ENCODE peak calls at places on chromosomes 6 and 20, in six cellular contexts. One of them, this sample, is unnamed.

GRCh38 chr6:39850897-39851296 is 58.7 kb downstream of the DAAM2 start:
- DNase-seq in A549: no peak
- DNase-seq in GM12878: peak
- DNase-seq in HepG2: no peak
- DNase-seq in IMR-90: peak
- DNase-seq in K562: no peak
- DNase-seq in this sample: no peak

GRCh38 chr6:138105446-138105845 is 1.8 kb downstream of the PERP start:
- DNase-seq in A549: peak
- DNase-seq in GM12878: no peak
- DNase-seq in HepG2: peak
- DNase-seq in IMR-90: no peak
- DNase-seq in K562: no peak
- DNase-seq in this sample: no peak

GRCh38 chr6:90074161-90074560 is 179.9 kb downstream of the GJA10 start:
- DNase-seq in A549: no peak
- DNase-seq in GM12878: no peak
- DNase-seq in HepG2: peak
- DNase-seq in IMR-90: peak
- DNase-seq in K562: no peak
- DNase-seq in this sample: no peak

GRCh38 chr20:47719211-47719610 is 66.1 kb downstream of the SULF2 start:
- DNase-seq in A549: no peak
- DNase-seq in GM12878: no peak
- DNase-seq in HepG2: no peak
- DNase-seq in IMR-90: no peak
- DNase-seq in K562: no peak
- DNase-seq in this sample: no peak

GRCh38 chr6:33622456-33623431 is 1.6 kb downstream of the ITPR3 start:
- DNase-seq in A549: no peak
- DNase-seq in GM12878: peak
- DNase-seq in HepG2: no peak
- DNase-seq in IMR-90: no peak
- DNase-seq in K562: peak
- DNase-seq in this sample: no peak

GRCh38 chr6:29743568-29743967 is 20.3 kb downstream of the HLA-F start:
- DNase-seq in A549: no peak
- DNase-seq in GM12878: no peak
- DNase-seq in HepG2: no peak
- DNase-seq in IMR-90: no peak
- DNase-seq in K562: no peak
- DNase-seq in this sample: no peak

GRCh38 chr6:64736421-64736950 is 970.5 kb downstream of the EYS start:
- DNase-seq in A549: no peak
- DNase-seq in GM12878: no peak
- DNase-seq in HepG2: no peak
- DNase-seq in IMR-90: no peak
- DNase-seq in K562: no peak
- DNase-seq in this sample: no peak

GRCh38 chr6:126033696-126034095 is 47.4 kb downstream of the TRMT11 start:
- DNase-seq in A549: peak
- DNase-seq in GM12878: no peak
- DNase-seq in HepG2: peak
- DNase-seq in IMR-90: peak
- DNase-seq in K562: peak
- DNase-seq in this sample: peak

DNA sequence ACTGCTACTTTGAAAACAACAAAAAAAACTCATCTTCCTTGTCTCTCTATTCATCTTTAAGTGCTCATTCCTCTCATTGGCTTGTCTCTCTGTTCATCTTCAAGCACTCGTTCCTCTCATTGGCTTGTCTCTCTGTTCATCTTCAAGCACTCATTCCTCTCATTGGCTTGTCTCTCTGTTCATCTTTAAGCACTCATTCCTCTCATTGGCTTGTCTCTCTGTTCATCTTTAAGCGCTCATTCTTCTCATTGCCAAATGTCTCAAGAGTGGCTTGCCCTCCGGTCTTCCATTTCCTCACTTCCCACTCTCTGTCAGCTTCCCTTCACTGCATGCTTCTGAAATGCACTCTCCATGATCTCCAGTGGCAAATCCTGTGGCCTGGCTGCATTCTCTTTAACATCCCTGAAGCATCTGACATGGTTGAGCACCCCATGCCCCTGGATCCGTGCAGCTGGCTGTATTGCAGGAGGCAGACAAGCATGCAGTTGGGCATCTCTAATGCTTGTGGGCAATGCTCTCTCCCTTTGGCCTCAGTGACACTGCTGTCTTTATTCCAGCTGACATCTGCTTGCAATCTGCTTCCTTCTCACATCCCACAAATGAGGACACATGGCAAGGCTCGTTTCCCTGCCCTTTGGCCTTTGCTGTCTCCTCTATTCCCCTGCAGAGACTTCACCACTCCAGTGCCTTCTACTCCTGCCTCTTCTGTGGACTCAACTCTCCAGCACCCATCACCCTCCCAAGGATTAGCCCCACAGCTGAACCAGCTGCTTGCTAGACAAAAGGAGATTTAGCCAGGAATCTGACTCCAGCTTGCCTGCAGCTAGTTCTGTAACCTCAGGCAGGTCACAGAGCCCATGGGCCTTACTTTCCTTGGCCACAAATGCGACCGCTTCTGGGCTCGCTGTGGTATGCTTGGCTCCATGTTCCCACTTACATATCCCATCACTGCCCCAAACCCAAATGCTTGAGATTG is 143.2 kb upstream of the SNX9 start:
- DNase-seq in A549: peak
- DNase-seq in GM12878: no peak
- DNase-seq in HepG2: no peak
- DNase-seq in IMR-90: no peak
- DNase-seq in K562: no peak
- DNase-seq in this sample: no peak
- TF ChIP-seq BHLHE40 in A549: no peak
- TF ChIP-seq BHLHE40 in GM12878: no peak
- TF ChIP-seq BHLHE40 in HepG2: no peak
- TF ChIP-seq BHLHE40 in IMR-90: no peak
- TF ChIP-seq BHLHE40 in K562: no peak
- TF ChIP-seq BHLHE40 in this sample: no peak

DNA sequence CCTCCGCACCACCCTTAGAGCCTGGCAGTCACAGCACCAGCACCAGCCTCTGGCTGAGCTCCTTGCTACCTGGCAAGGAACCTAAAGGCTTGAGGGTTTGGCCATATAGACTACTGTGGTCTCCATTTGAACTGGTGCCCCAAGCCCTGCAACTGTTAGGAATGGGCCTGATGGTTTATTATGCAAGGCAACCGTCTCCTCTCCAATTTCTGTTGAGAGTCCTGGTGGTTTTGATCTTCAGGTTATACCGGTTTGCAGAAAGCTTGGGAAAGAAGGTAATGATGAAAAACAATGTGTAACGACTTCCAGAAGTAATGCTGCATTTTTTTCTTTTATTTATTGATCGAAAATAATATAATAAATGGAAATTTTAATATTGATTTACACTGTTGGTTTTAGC is 112.7 kb downstream of the ADGRG6 start:
- DNase-seq in A549: no peak
- DNase-seq in GM12878: no peak
- DNase-seq in HepG2: no peak
- DNase-seq in IMR-90: no peak
- DNase-seq in K562: no peak
- DNase-seq in this sample: no peak
- TF ChIP-seq BHLHE40 in A549: no peak
- TF ChIP-seq BHLHE40 in GM12878: no peak
- TF ChIP-seq BHLHE40 in HepG2: no peak
- TF ChIP-seq BHLHE40 in IMR-90: no peak
- TF ChIP-seq BHLHE40 in K562: no peak
- TF ChIP-seq BHLHE40 in this sample: no peak

GRCh38 chr6:133972388-133972787 is 19.4 kb downstream of the TBPL1 start:
- DNase-seq in A549: no peak
- DNase-seq in GM12878: no peak
- DNase-seq in HepG2: no peak
- DNase-seq in IMR-90: no peak
- DNase-seq in K562: no peak
- DNase-seq in this sample: no peak

GRCh38 chr6:133969285-133969946 is 16.4 kb downstream of the TBPL1 start:
- DNase-seq in A549: no peak
- DNase-seq in GM12878: no peak
- DNase-seq in HepG2: no peak
- DNase-seq in IMR-90: no peak
- DNase-seq in K562: no peak
- DNase-seq in this sample: no peak

GRCh38 chr6:133977983-133978895 is 25.2 kb downstream of the TBPL1 start:
- DNase-seq in A549: peak
- DNase-seq in GM12878: no peak
- DNase-seq in HepG2: no peak
- DNase-seq in IMR-90: peak
- DNase-seq in K562: no peak
- DNase-seq in this sample: no peak

GRCh38 chr6:133971861-133972260 is 18.8 kb downstream of the TBPL1 start:
- DNase-seq in A549: no peak
- DNase-seq in GM12878: no peak
- DNase-seq in HepG2: no peak
- DNase-seq in IMR-90: peak
- DNase-seq in K562: no peak
- DNase-seq in this sample: no peak

GRCh38 chr6:133973109-133973971 is 20.3 kb downstream of the TBPL1 start:
- DNase-seq in A549: peak
- DNase-seq in GM12878: peak
- DNase-seq in HepG2: peak
- DNase-seq in IMR-90: peak
- DNase-seq in K562: peak
- DNase-seq in this sample: peak
- TF ChIP-seq BHLHE40 in A549: no peak
- TF ChIP-seq BHLHE40 in GM12878: no peak
- TF ChIP-seq BHLHE40 in HepG2: no peak
- TF ChIP-seq BHLHE40 in IMR-90: no peak
- TF ChIP-seq BHLHE40 in K562: no peak
- TF ChIP-seq BHLHE40 in this sample: no peak

DNA sequence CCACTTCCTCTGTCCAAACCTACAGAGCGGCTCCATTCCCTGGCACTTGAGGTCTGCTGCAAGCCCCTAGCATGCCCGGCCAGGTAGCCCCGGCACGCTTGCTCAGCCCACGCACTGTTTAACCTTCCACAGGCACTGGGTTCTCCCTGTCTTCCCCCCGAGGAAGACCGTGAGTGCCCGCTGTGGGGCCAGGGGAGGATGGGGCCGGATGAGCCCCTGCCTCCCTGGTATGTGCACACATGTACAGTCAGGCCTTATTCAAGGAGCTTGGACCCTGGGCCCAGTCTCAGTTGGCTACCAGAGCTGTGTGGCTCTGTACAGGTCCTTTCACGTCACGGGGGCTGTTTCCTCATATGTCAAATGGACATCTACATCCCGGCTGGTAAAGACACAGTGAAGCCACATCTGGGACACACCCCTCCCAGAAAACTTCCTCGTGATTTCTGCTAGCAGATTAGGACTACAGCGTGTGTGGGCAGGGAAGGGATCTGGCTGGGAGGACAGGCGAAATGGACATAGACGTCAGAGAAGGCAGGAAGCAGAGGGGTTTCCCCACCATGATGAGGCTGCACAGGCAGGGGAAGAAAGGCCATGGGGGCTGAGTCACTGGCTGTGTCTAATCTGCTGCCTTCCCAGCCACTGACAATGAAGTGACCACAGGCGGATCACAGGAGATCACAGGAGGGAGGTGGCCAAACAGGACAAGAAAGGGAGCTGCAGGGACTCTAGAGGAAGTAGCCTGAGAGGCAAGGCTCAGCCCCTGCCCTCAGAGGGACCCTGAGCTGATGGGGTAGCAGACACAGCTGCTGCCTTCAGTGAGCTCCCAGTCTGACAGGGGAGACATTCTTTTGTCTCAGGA is 62.9 kb downstream of the MRPL14 start:
- DNase-seq in A549: peak
- DNase-seq in GM12878: no peak
- DNase-seq in HepG2: peak
- DNase-seq in IMR-90: peak
- DNase-seq in K562: peak
- DNase-seq in this sample: no peak
- TF ChIP-seq BHLHE40 in A549: no peak
- TF ChIP-seq BHLHE40 in GM12878: no peak
- TF ChIP-seq BHLHE40 in HepG2: no peak
- TF ChIP-seq BHLHE40 in IMR-90: no peak
- TF ChIP-seq BHLHE40 in K562: peak
- TF ChIP-seq BHLHE40 in this sample: no peak

GRCh38 chr20:58669287-58670006 is 18.4 kb downstream of the STX16 start:
- DNase-seq in A549: no peak
- DNase-seq in GM12878: peak
- DNase-seq in HepG2: no peak
- DNase-seq in IMR-90: no peak
- DNase-seq in K562: no peak
- DNase-seq in this sample: no peak
- TF ChIP-seq BHLHE40 in A549: no peak
- TF ChIP-seq BHLHE40 in GM12878: peak
- TF ChIP-seq BHLHE40 in HepG2: no peak
- TF ChIP-seq BHLHE40 in IMR-90: no peak
- TF ChIP-seq BHLHE40 in K562: no peak
- TF ChIP-seq BHLHE40 in this sample: no peak

This sample was measured in HEK293T.